ENCODE peak calls at places on chromosomes 1 and 21, in ten cellular contexts. J is uterus, X is AG04450, K is HCT116, W is kidney, R is colonic mucosa, B is brain microvascular endothelial cell, O is upper lobe of right lung, Q is adrenal gland, M is A549. L is an unnamed sample.

GRCh38 chr1:209652873-209653401 is 712 bp upstream of the LAMB3 start:
- DNase-seq in M (peak; percentile 60), X (no peak), J (no peak), R (peak; percentile 97), O (peak; percentile 92), Q (peak; percentile 69), W (peak; percentile 96), B (peak; percentile 51), K (peak; percentile 98), L (peak; percentile 98)

GRCh38 chr1:115112496-115113375 is 23.4 kb upstream of the TSPAN2 start:
- DNase-seq in Q (peak; percentile 32), J (peak; percentile 38), W (no peak), O (peak; percentile 68), X (no peak), K (peak; percentile 6), M (no peak), R (peak; percentile 39), B (no peak), L (peak; percentile 44)

GRCh38 chr1:220887868-220888664 is 8.8 kb downstream of the HLX start:
- DNase-seq in J (no peak), O (no peak), R (no peak), W (peak; percentile 35), K (no peak), Q (no peak), B (no peak), X (no peak), M (no peak), L (no peak)

GRCh38 chr1:210328746-210329488 is at the start of gene HHAT:
- DNase-seq in O (peak; percentile 95), J (peak; percentile 70), M (peak; percentile 81), Q (peak; percentile 83), W (peak; percentile 95), X (peak; percentile 24), B (peak; percentile 27), K (peak; percentile 62), R (peak; percentile 82), L (peak; percentile 91)

GRCh38 chr1:53595906-53596305 is 136.7 kb downstream of the DMRTB1 start:
- DNase-seq in B (no peak), K (no peak), X (no peak), W (no peak), M (no peak), R (no peak), Q (no peak), O (no peak), J (no peak), L (no peak)

GRCh38 chr1:54788462-54788861 is 12.7 kb downstream of the TTC22 start:
- DNase-seq in M (no peak), K (no peak), O (no peak), B (no peak), Q (no peak), J (no peak), R (no peak), W (no peak), X (no peak), L (no peak)

GRCh38 chr1:52365746-52366516 is at the start of gene CC2D1B:
- DNase-seq in X (peak; percentile 84), O (peak; percentile 100), Q (peak; percentile 100), M (peak; percentile 97), W (peak; percentile 100), B (peak; percentile 97), K (peak; percentile 96), R (peak; percentile 98), J (peak; percentile 97), L (peak; percentile 100)

GRCh38 chr1:183676515-183677189 is 23.5 kb upstream of the APOBEC4 start:
- DNase-seq in R (no peak), M (no peak), B (peak; percentile 8), O (no peak), K (no peak), X (no peak), Q (peak; percentile 7), W (no peak), J (no peak), L (no peak)

GRCh38 chr21:44972821-44973220 is 33.0 kb downstream of the SLX9 start:
- DNase-seq in Q (no peak), W (no peak), K (no peak), O (no peak), R (no peak), X (no peak), J (no peak), M (peak; percentile 22), B (no peak), L (no peak)

GRCh38 chr1:30757196-30757949 is at the start of gene LAPTM5:
- DNase-seq in O (peak; percentile 90), K (no peak), X (no peak), R (peak; percentile 64), W (peak; percentile 84), Q (peak; percentile 58), M (no peak), J (no peak), B (peak; percentile 27), L (peak; percentile 60)

GRCh38 chr1:198829948-198830347 is 191.1 kb downstream of the PTPRC start:
- DNase-seq in Q (no peak), J (no peak), X (no peak), K (no peak), R (no peak), B (no peak), W (no peak), M (peak; percentile 7), O (no peak), L (no peak)

GRCh38 chr1:204443260-204443619 is 31.6 kb upstream of the PPP1R15B start:
- DNase-seq in R (no peak), W (peak; percentile 79), J (no peak), O (peak; percentile 85), B (no peak), M (no peak), Q (no peak), X (no peak), K (no peak), L (peak; percentile 55)
- H3K27ac ChIP-seq in R (no peak overlapping the region), W (peak overlapping the region; percentile 0), J (peak overlapping the region; percentile 91), O (peak overlapping the region; percentile 63), B (no peak overlapping the region), M (no peak overlapping the region), Q (no peak overlapping the region), X (no peak overlapping the region), K (no peak overlapping the region), L (peak overlapping the region; percentile 61)

GRCh38 chr1:190119683-190120082 is 358.0 kb downstream of the BRINP3 start:
- DNase-seq in W (no peak), X (no peak), O (no peak), Q (no peak), J (no peak), R (no peak), M (no peak), K (no peak), B (no peak), L (no peak)

GRCh38 chr1:190116921-190117320 is 360.7 kb downstream of the BRINP3 start:
- DNase-seq in O (no peak), K (no peak), X (no peak), R (no peak), J (no peak), B (no peak), Q (no peak), M (no peak), W (no peak), L (no peak)
- TF ChIP-seq CTCF in O (no peak), K (no peak), X (no peak), R (no peak), J (no peak), B (no peak), Q (no peak), M (no peak), W (no peak), L (no peak)

DNA sequence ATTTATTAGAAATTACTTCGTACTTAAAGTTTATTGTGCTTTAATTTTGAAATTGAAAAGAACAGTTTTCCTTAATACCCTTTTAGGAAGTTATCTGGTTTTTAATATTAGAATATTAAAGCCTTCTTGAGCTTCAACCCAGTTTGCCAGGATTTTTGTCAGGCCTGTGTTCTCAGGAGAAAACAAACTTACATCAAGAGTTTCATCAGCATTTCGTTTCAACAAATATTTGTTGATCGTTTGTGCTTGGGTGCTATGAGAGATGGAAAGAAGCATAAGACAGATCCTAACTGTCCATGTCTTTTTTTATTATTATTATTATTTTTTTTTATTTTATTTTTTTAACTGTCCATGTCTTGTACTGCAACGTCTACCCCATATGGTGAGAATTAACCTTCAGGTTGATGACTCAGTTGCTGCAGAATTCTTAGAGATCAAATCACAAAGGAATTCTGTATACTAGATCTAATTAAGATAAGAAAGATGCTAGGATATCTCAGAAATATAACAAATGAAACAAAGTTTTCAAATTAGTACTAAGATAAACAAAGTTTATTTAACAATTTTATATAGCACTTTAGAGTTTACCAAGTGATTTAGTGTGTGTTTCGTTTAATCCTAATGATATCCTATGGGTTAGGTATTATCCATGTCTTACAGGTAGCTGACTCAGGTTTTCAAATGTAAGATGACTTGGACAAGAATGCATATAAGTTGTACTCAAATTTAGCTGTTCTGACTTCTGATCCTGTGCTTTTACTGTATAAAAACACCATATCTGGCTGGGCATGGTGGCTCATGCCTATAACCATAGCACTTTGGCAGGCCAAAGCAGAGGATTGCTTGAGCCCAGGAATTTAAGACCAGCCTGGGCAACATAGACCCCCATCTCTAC is 14.3 kb downstream of the FBXO28 start:
- DNase-seq in J (no peak), O (no peak), W (no peak), B (peak; percentile 55), K (no peak), R (no peak), Q (no peak), M (no peak), X (no peak), L (no peak)
- H3K27ac ChIP-seq in J (no peak overlapping the region), O (no peak overlapping the region), W (no peak overlapping the region), B (peak overlapping the region; percentile 12), K (no peak overlapping the region), R (no peak overlapping the region), Q (no peak overlapping the region), M (no peak overlapping the region), X (no peak overlapping the region), L (no peak overlapping the region)

DNA sequence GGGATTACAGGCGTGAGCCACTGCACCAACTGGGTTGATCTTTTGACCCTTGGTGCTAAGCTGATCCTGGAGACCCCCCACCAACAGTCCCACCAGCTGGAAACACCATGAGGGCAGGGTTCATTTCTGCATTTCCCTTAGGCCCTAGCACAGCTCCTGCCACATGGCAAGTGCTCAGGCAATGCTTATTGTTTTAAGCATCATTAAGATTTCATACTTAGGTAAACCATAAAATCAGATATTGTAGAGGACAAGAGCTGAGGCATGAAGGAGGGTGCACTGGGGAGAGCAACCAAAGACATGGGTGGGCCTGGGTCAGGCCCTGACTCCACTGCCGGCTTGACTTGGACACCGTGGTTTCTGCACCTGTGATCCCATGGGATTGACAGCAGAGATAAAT is 17.7 kb downstream of the CHIT1 start:
- DNase-seq in J (no peak), W (no peak), R (no peak), X (no peak), O (no peak), K (no peak), Q (no peak), B (no peak), M (no peak), L (no peak)
- TF ChIP-seq CTCF in J (no peak), W (no peak), R (no peak), X (no peak), O (no peak), K (no peak), Q (no peak), B (no peak), M (no peak), L (no peak)

L was measured in pancreas.